ENCODE peak calls at places on chromosomes 12 and 14, in seven cellular contexts. O is HL-60, H is spleen, P is GM23338, G is H1, F is breast epithelium, R is transverse colon. Z is an unnamed sample.

GRCh38 chr14:95491936-95492608 is 24.4 kb downstream of the SYNE3 start:
- DNase-seq in O (no peak), H (no peak), P (no peak), G (no peak), F (no peak), R (no peak), Z (no peak)

GRCh38 chr12:78236264-78236663 is 405.6 kb downstream of the NAV3 start:
- DNase-seq in O (no peak), H (no peak), P (no peak), G (no peak), F (no peak), R (no peak), Z (no peak)

GRCh38 chr12:63068857-63069442 is 82.1 kb downstream of the AVPR1A start:
- DNase-seq in O (no peak), H (no peak), P (peak; percentile 77), G (no peak), F (no peak), R (no peak), Z (no peak)

GRCh38 chr14:64755661-64756265 is 51.5 kb downstream of the PLEKHG3 start:
- DNase-seq in O (no peak), H (no peak), P (no peak), G (no peak), F (no peak), R (peak; percentile 81), Z (no peak)

GRCh38 chr14:80269338-80269935 is 58.1 kb upstream of the DIO2 start:
- DNase-seq in O (no peak), H (no peak), P (no peak), G (no peak), F (no peak), R (no peak), Z (no peak)

GRCh38 chr14:76955575-76956252 is 72.8 kb downstream of the IRF2BPL start:
- DNase-seq in O (no peak), H (peak; percentile 86), P (peak; percentile 55), G (no peak), F (no peak), R (no peak), Z (no peak)

GRCh38 chr14:92460916-92461579 is 52.5 kb upstream of the RIN3 start:
- DNase-seq in O (no peak), H (no peak), P (peak; percentile 39), G (no peak), F (no peak), R (no peak), Z (no peak)

GRCh38 chr12:107405436-107405835 is 280.2 kb upstream of the PWP1 start:
- DNase-seq in O (no peak), H (no peak), P (no peak), G (no peak), F (no peak), R (no peak), Z (no peak)

GRCh38 chr12:90652280-90652679 is 302.7 kb downstream of the CCER1 start:
- DNase-seq in O (no peak), H (no peak), P (peak; percentile 23), G (no peak), F (no peak), R (no peak), Z (no peak)

GRCh38 chr14:32808574-32809098 is 130.0 kb upstream of the NPAS3 start:
- DNase-seq in O (no peak), H (no peak), P (no peak), G (no peak), F (no peak), R (no peak), Z (no peak)

GRCh38 chr12:54564768-54565167 is 15.4 kb downstream of the PDE1B start:
- DNase-seq in O (no peak), H (no peak), P (peak; percentile 86), G (no peak), F (no peak), R (no peak), Z (no peak)

GRCh38 chr12:1203735-1204019 is 212.7 kb downstream of the ERC1 start:
- DNase-seq in O (no peak), H (no peak), P (no peak), G (no peak), F (no peak), R (no peak), Z (no peak)

GRCh38 chr14:21408152-21408551 is 24.3 kb upstream of the SUPT16H start:
- DNase-seq in O (no peak), H (no peak), P (no peak), G (no peak), F (no peak), R (no peak), Z (no peak)

GRCh38 chr12:78703820-78704525 is 160.6 kb upstream of the SYT1 start:
- DNase-seq in O (no peak), H (no peak), P (no peak), G (no peak), F (no peak), R (no peak), Z (no peak)

GRCh38 chr14:58488550-58488949 is 61.0 kb downstream of the KIAA0586 start:
- DNase-seq in O (no peak), H (no peak), P (peak; percentile 9), G (no peak), F (no peak), R (no peak), Z (no peak)

GRCh38 chr14:104724981-104725771 is 1.1 kb downstream of the ADSS1 start:
- DNase-seq in O (no peak), H (no peak), P (peak; percentile 84), G (peak; percentile 70), F (no peak), R (peak; percentile 37), Z (no peak)

GRCh38 chr12:49562831-49563230 is 5.1 kb downstream of the MCRS1 start:
- DNase-seq in O (no peak), H (peak; percentile 53), P (no peak), G (no peak), F (no peak), R (no peak), Z (no peak)

GRCh38 chr12:113310489-113310888 is 24.4 kb downstream of the SLC8B1 start:
- DNase-seq in O (no peak), H (no peak), P (peak; percentile 64), G (no peak), F (no peak), R (no peak), Z (no peak)
- TF ChIP-seq CTCF in O (no peak), H (no peak), P (no peak), G (no peak), F (no peak), R (no peak), Z (no peak)

DNA sequence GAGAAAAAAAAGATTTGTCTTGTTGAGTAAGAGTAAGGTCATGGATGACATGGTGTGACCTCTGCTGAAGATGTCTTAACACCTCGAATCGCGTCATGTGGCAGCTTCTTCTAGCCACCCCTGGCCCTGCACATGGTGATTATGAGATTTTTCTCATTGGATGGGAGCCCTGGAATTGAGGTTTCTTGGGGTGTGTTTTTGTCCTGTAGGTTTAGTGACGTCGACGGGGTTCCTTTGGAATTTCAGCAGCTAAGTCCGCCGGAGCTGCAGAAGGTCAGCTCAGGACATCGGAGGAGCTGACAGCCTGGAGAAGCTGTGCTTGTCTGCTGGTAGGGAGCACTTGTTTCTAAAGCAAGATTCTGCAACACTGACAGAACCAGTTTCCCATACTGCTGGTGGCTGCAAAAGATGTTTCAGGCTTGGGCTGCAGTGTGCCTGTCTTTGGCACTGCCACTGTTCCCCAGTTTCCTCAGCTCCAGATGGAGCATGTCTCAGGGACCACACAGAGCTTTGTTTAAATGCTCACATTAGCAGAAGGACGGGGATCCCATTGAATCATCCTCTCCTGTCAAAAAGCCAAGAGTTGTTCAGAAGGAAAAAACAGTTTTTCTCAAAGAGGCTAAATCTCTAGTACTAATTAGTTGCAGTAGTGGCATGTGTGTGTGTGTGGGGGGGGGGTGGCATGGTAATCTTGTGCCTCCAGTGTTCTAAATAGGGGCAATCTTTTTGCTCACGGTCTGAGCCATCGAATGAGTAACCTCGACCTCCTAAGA is 5.2 kb upstream of the FOS start:
- DNase-seq in O (no peak), H (peak; percentile 36), P (no peak), G (no peak), F (peak; percentile 31), R (peak; percentile 26), Z (no peak)
- TF ChIP-seq POLR2AphosphoS5 in O (no peak), H (no peak), P (no peak), G (no peak), F (no peak), R (peak; percentile 16), Z (no peak)

GRCh38 chr14:79166171-79166570 is 996.0 kb downstream of the NRXN3 start:
- DNase-seq in O (no peak), H (no peak), P (no peak), G (no peak), F (no peak), R (no peak), Z (no peak)
- H3K4me3 ChIP-seq in O (no peak overlapping the region), H (no peak overlapping the region), P (no peak overlapping the region), G (no peak overlapping the region), F (no peak overlapping the region), R (no peak overlapping the region), Z (no peak overlapping the region)

GRCh38 chr12:69284131-69284530 is 44.8 kb downstream of the CPSF6 start:
- DNase-seq in O (no peak), H (peak; percentile 84), P (peak; percentile 93), G (peak; percentile 71), F (no peak), R (peak; percentile 69), Z (no peak)
- TF ChIP-seq CTCF in O (peak; percentile 16), H (no peak), P (peak; percentile 39), G (peak; percentile 29), F (no peak), R (no peak), Z (no peak)

GRCh38 chr12:65500121-65500846 is 221.8 kb downstream of the MSRB3 start:
- DNase-seq in O (no peak), H (no peak), P (no peak), G (no peak), F (no peak), R (no peak), Z (no peak)
- TF ChIP-seq POLR2AphosphoS5 in O (no peak), H (no peak), P (no peak), G (no peak), F (no peak), R (no peak), Z (no peak)

DNA sequence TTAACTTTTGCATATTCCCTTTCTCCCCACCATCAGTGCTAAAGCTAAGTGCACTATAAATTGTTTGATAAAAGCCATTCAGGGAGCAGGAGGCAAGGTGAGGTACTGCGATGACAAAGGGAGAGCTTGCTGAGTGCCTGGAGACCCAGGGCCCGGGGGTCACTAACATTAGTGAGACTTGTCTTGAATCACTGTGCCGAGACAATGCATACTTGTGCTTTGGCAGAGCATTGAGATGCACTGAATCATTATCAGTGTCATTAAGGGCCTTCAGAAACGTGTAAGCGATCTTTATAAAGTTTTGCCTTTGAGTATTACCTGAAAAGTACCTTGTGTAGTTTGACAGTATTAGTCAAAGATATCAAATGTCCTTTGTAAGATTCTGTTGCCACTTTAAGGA is 447.5 kb downstream of the PCNX1 start:
- DNase-seq in O (no peak), H (no peak), P (peak; percentile 59), G (no peak), F (no peak), R (no peak), Z (no peak)
- H3K4me3 ChIP-seq in O (no peak overlapping the region), H (no peak overlapping the region), P (no peak overlapping the region), G (no peak overlapping the region), F (no peak overlapping the region), R (no peak overlapping the region), Z (no peak overlapping the region)

GRCh38 chr12:42762395-42762925 is 172.9 kb upstream of the PRICKLE1 start:
- DNase-seq in O (no peak), H (no peak), P (no peak), G (no peak), F (no peak), R (no peak), Z (no peak)
- TF ChIP-seq CTCF in O (no peak), H (no peak), P (no peak), G (no peak), F (no peak), R (no peak), Z (no peak)